ENCODE peak calls at places on chromosomes 3 and 15, in four cellular contexts. Z, Q, D and V are unnamed samples.

GRCh38 chr3:174431717-174432116 is 427.4 kb upstream of the NAALADL2 start:
- DNase-seq in Z (peak; percentile 46), Q (no peak), D (no peak), V (no peak)

GRCh38 chr3:120350431-120350941 is 1.3 kb upstream of the LRRC58 start:
- DNase-seq in Z (peak; percentile 84), Q (peak; percentile 65), D (peak; percentile 10), V (peak; percentile 31)

GRCh38 chr15:68676011-68676605 is 97.3 kb downstream of the CORO2B start:
- DNase-seq in Z (no peak), Q (peak; percentile 39), D (no peak), V (no peak)

GRCh38 chr15:60660290-60661051 is 181.5 kb upstream of the ICE2 start:
- DNase-seq in Z (peak; percentile 81), Q (no peak), D (no peak), V (no peak)

GRCh38 chr3:112980080-112980479 is 5.2 kb upstream of the CD200R1 start:
- DNase-seq in Z (no peak), Q (no peak), D (no peak), V (no peak)

GRCh38 chr3:183491923-183492848 is 63.3 kb downstream of the KLHL6 start:
- DNase-seq in Z (no peak), Q (peak; percentile 79), D (no peak), V (no peak)

GRCh38 chr3:38129058-38129457 is 7.9 kb downstream of the ACAA1 start:
- DNase-seq in Z (no peak), Q (no peak), D (no peak), V (no peak)

GRCh38 chr3:43257850-43258249 is 28.5 kb upstream of the SNRK start:
- DNase-seq in Z (no peak), Q (no peak), D (no peak), V (no peak)

GRCh38 chr3:88410259-88410658 is 260.5 kb downstream of the C3orf38 start:
- DNase-seq in Z (no peak), Q (no peak), D (no peak), V (no peak)

GRCh38 chr3:146845361-146845760 is 240.2 kb upstream of the PLSCR5 start:
- DNase-seq in Z (no peak), Q (no peak), D (no peak), V (no peak)

GRCh38 chr3:24678441-24678865 is 183.8 kb upstream of the THRB start:
- DNase-seq in Z (peak; percentile 96), Q (no peak), D (no peak), V (no peak)

GRCh38 chr3:8536106-8537052 is 34.8 kb downstream of the LMCD1 start:
- DNase-seq in Z (peak; percentile 66), Q (no peak), D (peak; percentile 19), V (no peak)

GRCh38 chr3:156350786-156351185 is 204.1 kb downstream of the SSR3 start:
- DNase-seq in Z (peak; percentile 7), Q (no peak), D (no peak), V (no peak)

GRCh38 chr3:40741729-40742128 is 217.0 kb downstream of the ZNF621 start:
- DNase-seq in Z (peak; percentile 76), Q (no peak), D (no peak), V (no peak)

GRCh38 chr3:156553705-156554356 is 1.1 kb downstream of the SSR3 start:
- DNase-seq in Z (peak; percentile 79), Q (no peak), D (peak; percentile 15), V (peak; percentile 61)

GRCh38 chr15:71677352-71677751 is 133.0 kb upstream of the NR2E3 start:
- DNase-seq in Z (no peak), Q (no peak), D (no peak), V (no peak)
- H3K4me1 ChIP-seq in Z (peaks cover 20% of the 10 kb centered on the region), Q (no peaks in the 10 kb centered on the region), D (peaks cover 21% of the 10 kb centered on the region), V (no peaks in the 10 kb centered on the region)

DNA sequence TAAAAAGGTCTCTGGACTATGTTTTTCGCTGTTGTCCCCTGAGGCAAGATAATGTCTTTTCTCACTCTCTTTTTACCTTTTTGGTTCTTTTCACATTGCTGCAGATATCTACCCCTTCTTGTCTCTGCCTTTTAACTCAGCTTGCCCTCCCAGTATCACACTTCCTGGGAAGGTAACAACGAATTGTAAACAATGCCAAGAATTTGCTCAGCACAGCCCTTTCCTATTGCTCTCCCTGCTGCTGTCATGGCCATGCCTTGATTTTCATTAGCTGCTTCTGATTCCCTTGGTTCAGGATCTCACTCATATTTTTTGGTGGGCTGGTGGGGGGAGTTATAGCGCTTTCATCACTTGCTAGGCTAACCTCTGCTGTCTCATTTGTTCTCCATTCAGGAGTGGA is 123.1 kb upstream of the DPH6 start:
- DNase-seq in Z (no peak), Q (no peak), D (peak; percentile 69), V (no peak)
- H3K27ac ChIP-seq in Z (peak overlapping the region; percentile 64), Q (no peak overlapping the region), D (peak overlapping the region; percentile 65), V (no peak overlapping the region)

DNA sequence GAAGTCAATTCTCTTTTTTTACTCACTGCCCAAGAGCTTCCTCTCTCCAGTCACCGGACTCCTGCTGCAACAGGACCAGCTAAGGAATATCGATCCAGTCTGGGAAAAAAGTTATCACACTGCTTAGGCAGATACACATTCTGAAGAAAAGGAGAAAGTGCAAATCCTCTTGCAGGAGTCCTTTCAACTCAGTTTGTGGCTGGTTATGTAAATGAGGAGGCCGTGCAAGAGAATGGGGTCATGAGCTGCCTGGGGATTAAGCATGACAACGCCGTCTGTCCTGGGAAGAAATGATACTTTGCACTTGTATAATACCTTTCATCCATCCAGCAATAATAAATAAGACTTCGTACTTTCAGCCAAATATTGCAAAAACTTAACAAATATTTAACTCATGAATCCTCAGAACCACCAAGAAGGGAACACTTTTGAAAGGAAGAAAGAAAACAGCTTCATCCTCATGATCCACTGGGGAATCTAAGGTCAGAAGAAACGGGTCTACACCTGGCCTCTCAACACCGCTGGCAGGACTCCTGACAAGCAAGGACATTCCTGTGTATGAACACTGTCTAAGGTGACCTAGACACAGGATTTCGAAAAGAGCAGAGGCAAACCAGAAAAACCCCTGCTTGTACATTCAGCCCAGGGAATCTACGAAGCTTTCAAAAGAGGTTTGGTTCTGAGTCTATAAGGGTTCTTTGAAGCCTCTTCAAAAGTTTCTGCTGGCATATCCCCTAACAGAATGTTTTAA is 13.1 kb upstream of the WWTR1 start:
- DNase-seq in Z (no peak), Q (no peak), D (peak; percentile 72), V (no peak)
- H3K4me3 ChIP-seq in Z (no peak overlapping the region), Q (peak overlapping the region; percentile 43), D (peak overlapping the region; percentile 19), V (no peak overlapping the region)

DNA sequence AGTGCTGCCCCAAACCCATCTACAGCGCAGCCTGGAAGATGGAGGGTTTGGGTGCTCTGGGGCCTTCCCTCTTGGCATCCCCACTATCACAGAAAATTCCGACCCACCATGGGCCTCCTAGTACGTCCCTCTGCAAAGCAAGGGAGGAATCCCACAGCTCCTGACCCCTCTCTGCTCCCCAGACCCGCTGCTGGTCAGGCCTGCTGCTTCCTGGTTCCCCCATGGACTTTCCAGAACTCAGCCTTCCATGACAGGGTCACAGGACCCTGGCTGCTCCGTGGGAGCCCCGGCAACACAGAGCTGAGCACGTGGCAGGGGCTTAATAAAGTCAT is 3.1 kb upstream of the LOXL1 start:
- DNase-seq in Z (no peak), Q (peak; percentile 62), D (no peak), V (no peak)
- H3K4me1 ChIP-seq in Z (peaks cover 41% of the 10 kb centered on the region), Q (peaks cover 16% of the 10 kb centered on the region), D (peaks cover 54% of the 10 kb centered on the region), V (peaks cover 50% of the 10 kb centered on the region)

DNA sequence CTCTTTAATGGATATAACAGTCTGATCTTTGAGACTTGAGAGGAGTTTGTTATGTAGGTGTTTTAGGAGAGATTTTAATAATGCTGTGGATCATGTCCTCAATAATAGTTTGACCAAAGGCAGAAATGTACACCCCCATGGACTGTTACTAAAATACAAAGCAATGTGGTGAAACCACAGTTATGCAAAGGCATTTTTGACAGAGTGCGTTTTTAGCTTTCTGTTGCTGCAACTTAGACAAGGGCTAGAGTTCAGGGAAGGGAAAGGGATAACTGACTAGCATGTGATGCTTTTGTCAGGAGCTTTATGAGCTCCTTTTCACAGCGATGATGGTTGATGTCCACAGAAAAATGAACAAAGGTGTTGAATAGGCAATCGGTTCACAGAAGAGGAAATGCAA is 3.6 kb upstream of the STARD5 start:
- DNase-seq in Z (peak; percentile 90), Q (no peak), D (no peak), V (no peak)
- H3K27ac ChIP-seq in Z (no peak overlapping the region), Q (no peak overlapping the region), D (no peak overlapping the region), V (no peak overlapping the region)

DNA sequence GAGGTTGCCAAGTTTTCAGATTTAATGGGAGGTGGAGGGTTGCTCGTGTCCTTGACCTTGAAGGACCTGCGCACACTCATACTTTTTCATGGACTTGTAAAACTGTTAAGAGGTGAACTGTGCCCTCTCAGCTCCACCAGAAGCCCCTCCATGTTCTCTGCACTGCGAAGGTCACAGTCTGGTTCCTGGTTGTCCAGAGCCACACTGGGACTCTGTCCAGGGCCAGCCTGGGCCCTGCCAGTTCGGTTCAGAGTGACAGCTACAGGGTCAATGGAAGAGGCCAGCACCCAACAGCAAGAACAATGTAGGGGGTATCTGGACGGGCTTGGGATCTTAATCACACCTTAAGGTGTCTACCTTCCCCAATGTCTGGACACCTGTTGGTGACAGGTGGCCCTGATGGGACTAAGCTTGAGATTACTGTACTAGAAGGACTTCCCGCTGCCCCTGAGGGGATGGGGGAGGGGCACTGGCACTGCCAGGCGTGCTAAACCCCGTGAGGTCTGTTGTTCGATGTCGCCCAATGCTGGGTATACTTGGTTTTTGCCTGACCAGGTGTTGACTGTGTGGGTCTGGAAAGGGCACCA is 34.7 kb downstream of the GRK7 start:
- DNase-seq in Z (no peak), Q (no peak), D (no peak), V (peak; percentile 13)
- H3K4me3 ChIP-seq in Z (no peak overlapping the region), Q (no peak overlapping the region), D (peak overlapping the region; percentile 50), V (no peak overlapping the region)

DNA sequence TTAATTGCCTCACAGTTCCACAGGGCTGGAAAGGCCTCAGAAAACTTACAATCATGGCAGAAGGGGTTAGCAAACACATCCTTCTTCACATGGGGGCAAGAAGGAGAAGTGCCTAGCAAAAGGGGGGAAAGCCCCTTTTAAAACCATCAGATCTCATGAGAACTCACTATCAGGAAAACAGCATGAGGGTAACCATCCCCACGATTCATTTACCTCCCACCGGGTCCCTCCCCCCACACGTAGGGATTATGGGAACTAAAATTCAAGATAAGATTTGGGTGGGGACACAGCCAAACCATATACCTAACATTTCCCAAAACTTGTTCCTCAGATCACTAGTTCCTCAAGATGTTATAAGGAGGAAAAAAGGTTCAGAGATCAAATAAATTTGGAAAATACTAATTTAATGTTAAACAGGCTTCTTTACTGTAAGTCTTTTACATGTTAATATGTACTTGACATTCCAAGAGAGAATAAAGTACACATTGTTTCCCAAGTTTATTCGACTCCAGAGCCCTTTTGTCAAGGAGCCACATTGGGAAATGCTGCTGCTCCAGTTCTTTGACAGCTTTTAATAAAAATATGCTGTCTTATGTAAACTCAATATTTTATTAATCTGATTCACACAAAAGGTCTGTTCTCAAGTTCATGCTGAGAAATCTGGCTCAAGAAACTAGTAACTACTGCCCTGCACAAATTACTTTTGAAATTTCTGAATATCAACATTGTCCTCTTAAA is 17.8 kb downstream of the HERC1 start:
- DNase-seq in Z (peak; percentile 51), Q (no peak), D (peak; percentile 57), V (no peak)
- H3K4me1 ChIP-seq in Z (peaks cover 18% of the 10 kb centered on the region), Q (peaks cover 6% of the 10 kb centered on the region), D (peaks cover 39% of the 10 kb centered on the region), V (peaks cover 44% of the 10 kb centered on the region)

GRCh38 chr15:52106641-52107040 is 5.9 kb downstream of the BCL2L10 start:
- DNase-seq in Z (no peak), Q (no peak), D (no peak), V (no peak)
- H3K27ac ChIP-seq in Z (no peak overlapping the region), Q (no peak overlapping the region), D (no peak overlapping the region), V (no peak overlapping the region)